ENCODE peak calls at places on chromosomes 16 and 17, in ten cellular contexts. G is psoas muscle, S is body of pancreas, Z is right atrium auricular region, T is colonic mucosa, H is uterus, C is hepatocyte, X is HL-60, B is ascending aorta, W is heart right ventricle. F is an unnamed sample.

GRCh38 chr16:88507231-88507743 is 54.2 kb downstream of the ZFPM1 start:
- DNase-seq in G (no peak), S (no peak), Z (no peak), T (no peak), H (no peak), C (no peak), X (no peak), B (no peak), W (no peak), F (no peak)

GRCh38 chr16:74372953-74373846 is 2.9 kb upstream of the NPIPB15 start:
- DNase-seq in G (no peak), S (no peak), Z (no peak), T (no peak), H (no peak), C (no peak), X (no peak), B (no peak), W (no peak), F (no peak)

GRCh38 chr17:81277421-81277820 is 17.7 kb downstream of the SLC38A10 start:
- DNase-seq in G (peak), S (no peak), Z (no peak), T (peak), H (peak), C (peak), X (no peak), B (no peak), W (peak), F (peak)

GRCh38 chr17:57948555-57949420 is 6.4 kb downstream of the CUEDC1 start:
- DNase-seq in G (peak), S (no peak), Z (no peak), T (no peak), H (no peak), C (peak), X (peak), B (no peak), W (peak), F (peak)

GRCh38 chr17:81246679-81247338 is 7.7 kb downstream of the NDUFAF8 start:
- DNase-seq in G (peak), S (no peak), Z (no peak), T (no peak), H (no peak), C (no peak), X (no peak), B (no peak), W (peak), F (no peak)

GRCh38 chr17:34584805-34585416 is 5.5 kb downstream of the TMEM132E start:
- DNase-seq in G (no peak), S (no peak), Z (no peak), T (no peak), H (no peak), C (peak), X (no peak), B (no peak), W (no peak), F (no peak)

GRCh38 chr16:84667600-84668309 is 19.4 kb downstream of the KLHL36 start:
- DNase-seq in G (no peak), S (no peak), Z (no peak), T (no peak), H (no peak), C (no peak), X (no peak), B (no peak), W (no peak), F (no peak)

GRCh38 chr17:72121164-72122001 is 563 bp downstream of the SOX9 start:
- DNase-seq in G (peak), S (peak), Z (peak), T (peak), H (no peak), C (peak), X (no peak), B (no peak), W (peak), F (no peak)

GRCh38 chr17:42679001-42679491 is 2.3 kb upstream of the PLEKHH3 start:
- DNase-seq in G (no peak), S (peak), Z (peak), T (peak), H (peak), C (peak), X (peak), B (peak), W (no peak), F (peak)

GRCh38 chr17:78696016-78696992 is 85.8 kb downstream of the CYTH1 start:
- DNase-seq in G (no peak), S (no peak), Z (no peak), T (no peak), H (no peak), C (no peak), X (no peak), B (no peak), W (no peak), F (no peak)

GRCh38 chr17:27469256-27469655 is 13.0 kb downstream of the KSR1 start:
- DNase-seq in G (no peak), S (no peak), Z (no peak), T (no peak), H (no peak), C (no peak), X (no peak), B (no peak), W (no peak), F (no peak)

GRCh38 chr17:51590071-51590470 is 329.7 kb downstream of the UTP18 start:
- DNase-seq in G (no peak), S (no peak), Z (no peak), T (no peak), H (no peak), C (no peak), X (no peak), B (no peak), W (no peak), F (no peak)

GRCh38 chr16:18965555-18965954 is 18.2 kb upstream of the TMC7 start:
- DNase-seq in G (no peak), S (no peak), Z (no peak), T (no peak), H (no peak), C (no peak), X (no peak), B (no peak), W (no peak), F (no peak)

GRCh38 chr17:50132104-50132794 is 2.3 kb upstream of the SAMD14 start:
- DNase-seq in G (no peak), S (no peak), Z (no peak), T (no peak), H (no peak), C (no peak), X (no peak), B (no peak), W (no peak), F (peak)

GRCh38 chr16:10708969-10709368 is 14.2 kb upstream of the TEKT5 start:
- DNase-seq in G (no peak), S (no peak), Z (no peak), T (no peak), H (no peak), C (no peak), X (no peak), B (no peak), W (no peak), F (no peak)

GRCh38 chr17:73521376-73521775 is 122.9 kb downstream of the SDK2 start:
- DNase-seq in G (no peak), S (no peak), Z (no peak), T (no peak), H (no peak), C (no peak), X (no peak), B (no peak), W (no peak), F (no peak)

GRCh38 chr17:33562792-33563191 is 269.7 kb upstream of the ASIC2 start:
- DNase-seq in G (no peak), S (no peak), Z (no peak), T (no peak), H (no peak), C (no peak), X (no peak), B (no peak), W (no peak), F (no peak)

GRCh38 chr17:69317625-69318024 is 9.3 kb downstream of the ABCA5 start:
- DNase-seq in G (no peak), S (no peak), Z (no peak), T (no peak), H (no peak), C (no peak), X (no peak), B (no peak), W (no peak), F (no peak)

GRCh38 chr17:82317394-82318168 is at the start of gene CD7:
- DNase-seq in G (no peak), S (no peak), Z (no peak), T (no peak), H (no peak), C (no peak), X (no peak), B (no peak), W (peak), F (no peak)

GRCh38 chr16:78762222-78762621 is 662.8 kb downstream of the WWOX start:
- DNase-seq in G (no peak), S (no peak), Z (no peak), T (no peak), H (no peak), C (no peak), X (no peak), B (no peak), W (no peak), F (no peak)

GRCh38 chr17:45409659-45410076 is 23.0 kb downstream of the ARHGAP27 start:
- DNase-seq in G (no peak), S (no peak), Z (no peak), T (no peak), H (no peak), C (no peak), X (no peak), B (no peak), W (no peak), F (no peak)

GRCh38 chr16:29663020-29663828 is at the start of gene SPN:
- DNase-seq in G (no peak), S (no peak), Z (no peak), T (no peak), H (no peak), C (no peak), X (peak), B (no peak), W (no peak), F (no peak)

GRCh38 chr17:76278268-76278908 is 13.2 kb downstream of the UBALD2 start:
- DNase-seq in G (no peak), S (no peak), Z (no peak), T (no peak), H (no peak), C (no peak), X (no peak), B (no peak), W (no peak), F (no peak)

GRCh38 chr17:80720624-80721577 is 176.3 kb downstream of the RPTOR start:
- DNase-seq in G (no peak), S (peak), Z (no peak), T (no peak), H (no peak), C (no peak), X (no peak), B (no peak), W (no peak), F (no peak)

GRCh38 chr16:84547539-84548058 is 43.1 kb upstream of the MEAK7 start:
- DNase-seq in G (no peak), S (no peak), Z (no peak), T (no peak), H (no peak), C (no peak), X (no peak), B (no peak), W (no peak), F (no peak)

GRCh38 chr17:68847711-68848110 is 107.5 kb downstream of the ABCA8 start:
- DNase-seq in G (no peak), S (no peak), Z (no peak), T (no peak), H (no peak), C (no peak), X (no peak), B (no peak), W (no peak), F (no peak)

GRCh38 chr16:85234310-85235235 is 122.3 kb upstream of the CIBAR2 start:
- DNase-seq in G (peak), S (peak), Z (peak), T (peak), H (peak), C (peak), X (no peak), B (peak), W (peak), F (peak)

GRCh38 chr16:68113059-68113757 is 28.0 kb downstream of the NFATC3 start:
- DNase-seq in G (no peak), S (no peak), Z (no peak), T (no peak), H (no peak), C (no peak), X (peak), B (no peak), W (no peak), F (no peak)

GRCh38 chr16:50369133-50369804 is 481 bp upstream of the BRD7 start:
- DNase-seq in G (no peak), S (no peak), Z (no peak), T (no peak), H (no peak), C (no peak), X (no peak), B (no peak), W (no peak), F (no peak)

GRCh38 chr17:82240506-82241182 is 11.8 kb downstream of the SLC16A3 start:
- DNase-seq in G (peak), S (no peak), Z (no peak), T (no peak), H (no peak), C (no peak), X (peak), B (no peak), W (no peak), F (no peak)

GRCh38 chr16:11507991-11508390 is 78.7 kb downstream of the LITAF start:
- DNase-seq in G (no peak), S (no peak), Z (no peak), T (no peak), H (no peak), C (no peak), X (no peak), B (no peak), W (no peak), F (no peak)

GRCh38 chr17:82590881-82591539 is 57.2 kb downstream of the WDR45B start:
- DNase-seq in G (no peak), S (no peak), Z (no peak), T (no peak), H (no peak), C (no peak), X (no peak), B (no peak), W (no peak), F (no peak)

GRCh38 chr17:30217054-30217453 is 18.4 kb downstream of the SLC6A4 start:
- DNase-seq in G (no peak), S (no peak), Z (no peak), T (no peak), H (no peak), C (no peak), X (no peak), B (no peak), W (no peak), F (no peak)

GRCh38 chr17:43829738-43830137 is 3.2 kb downstream of the MPP3 start:
- DNase-seq in G (no peak), S (no peak), Z (no peak), T (no peak), H (no peak), C (no peak), X (no peak), B (no peak), W (no peak), F (no peak)

GRCh38 chr17:43381204-43381603 is 17.6 kb upstream of the ARL4D start:
- DNase-seq in G (no peak), S (peak), Z (no peak), T (no peak), H (no peak), C (no peak), X (no peak), B (no peak), W (no peak), F (no peak)

GRCh38 chr17:67800495-67800928 is 24.8 kb upstream of the BPTF start:
- DNase-seq in G (peak), S (peak), Z (peak), T (peak), H (peak), C (peak), X (peak), B (peak), W (peak), F (peak)

DNA sequence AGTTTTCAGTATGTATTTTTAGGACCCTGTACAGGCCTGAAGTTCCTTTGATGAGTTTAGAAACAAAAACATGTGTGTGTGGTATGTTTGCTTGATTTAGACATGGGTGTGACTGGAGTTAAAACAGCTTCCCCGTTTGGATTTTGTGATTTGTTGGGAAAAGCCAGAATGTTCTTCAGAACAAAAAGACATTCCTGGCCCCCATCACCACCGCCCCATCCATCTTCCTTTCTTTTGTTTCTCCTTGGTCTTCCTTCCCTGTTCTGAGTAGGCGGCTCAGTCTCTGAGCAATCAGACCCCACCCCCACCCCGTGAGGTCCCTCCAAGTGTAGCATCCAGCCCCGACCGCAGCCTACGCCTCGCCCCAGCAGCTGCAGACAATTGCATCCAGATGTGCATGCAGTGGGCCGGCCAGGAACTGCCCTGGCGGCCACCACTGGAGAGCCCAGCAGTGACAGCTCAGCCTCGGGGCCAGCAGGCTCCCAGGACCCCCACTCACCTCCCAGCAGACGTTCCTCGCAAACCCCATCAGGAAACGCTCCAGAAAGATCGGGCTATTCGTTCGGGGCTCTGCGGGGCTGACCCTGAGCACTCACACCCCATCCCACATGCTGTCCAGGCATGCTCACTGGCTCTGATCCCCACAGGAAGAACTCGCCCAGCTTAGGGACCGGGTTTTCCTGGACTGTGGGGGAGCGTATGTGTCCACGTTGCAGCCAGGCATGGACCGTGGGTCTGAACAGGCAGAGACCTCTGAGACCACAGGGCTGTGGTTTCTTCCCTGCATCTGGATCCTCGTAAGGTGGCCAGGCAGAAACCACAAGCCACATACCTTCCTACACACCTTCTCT is 99.8 kb upstream of the CDH5 start:
- DNase-seq in G (peak), S (peak), Z (peak), T (no peak), H (peak), C (peak), X (no peak), B (no peak), W (peak), F (no peak)
- H3K27ac ChIP-seq in G (peak), S (no peak), Z (peak), T (peak), H (peak), C (peak), X (no peak), B (peak), W (peak), F (no peak)

GRCh38 chr17:19383681-19384470 is 3.1 kb downstream of the MFAP4 start:
- DNase-seq in G (no peak), S (no peak), Z (no peak), T (no peak), H (peak), C (no peak), X (no peak), B (no peak), W (peak), F (no peak)
- H3K4me3 ChIP-seq in G (no peak), S (no peak), Z (no peak), T (no peak), H (no peak), C (no peak), X (no peak), B (peak), W (no peak), F (no peak)

GRCh38 chr16:9297437-9298113 is 206.1 kb downstream of the HAPSTR1 start:
- DNase-seq in G (peak), S (peak), Z (no peak), T (no peak), H (peak), C (peak), X (no peak), B (no peak), W (peak), F (peak)
- TF ChIP-seq CTCF in G (peak), S (peak), Z (peak), T (peak), H (peak), C (peak), X (peak), B (peak), W (peak), F (peak)

GRCh38 chr16:3857189-3858013 is 23.1 kb downstream of the CREBBP start:
- DNase-seq in G (peak), S (no peak), Z (peak), T (no peak), H (peak), C (peak), X (peak), B (peak), W (no peak), F (peak)
- H3K27ac ChIP-seq in G (peak), S (peak), Z (no peak), T (peak), H (peak), C (peak), X (peak), B (peak), W (peak), F (peak)

DNA sequence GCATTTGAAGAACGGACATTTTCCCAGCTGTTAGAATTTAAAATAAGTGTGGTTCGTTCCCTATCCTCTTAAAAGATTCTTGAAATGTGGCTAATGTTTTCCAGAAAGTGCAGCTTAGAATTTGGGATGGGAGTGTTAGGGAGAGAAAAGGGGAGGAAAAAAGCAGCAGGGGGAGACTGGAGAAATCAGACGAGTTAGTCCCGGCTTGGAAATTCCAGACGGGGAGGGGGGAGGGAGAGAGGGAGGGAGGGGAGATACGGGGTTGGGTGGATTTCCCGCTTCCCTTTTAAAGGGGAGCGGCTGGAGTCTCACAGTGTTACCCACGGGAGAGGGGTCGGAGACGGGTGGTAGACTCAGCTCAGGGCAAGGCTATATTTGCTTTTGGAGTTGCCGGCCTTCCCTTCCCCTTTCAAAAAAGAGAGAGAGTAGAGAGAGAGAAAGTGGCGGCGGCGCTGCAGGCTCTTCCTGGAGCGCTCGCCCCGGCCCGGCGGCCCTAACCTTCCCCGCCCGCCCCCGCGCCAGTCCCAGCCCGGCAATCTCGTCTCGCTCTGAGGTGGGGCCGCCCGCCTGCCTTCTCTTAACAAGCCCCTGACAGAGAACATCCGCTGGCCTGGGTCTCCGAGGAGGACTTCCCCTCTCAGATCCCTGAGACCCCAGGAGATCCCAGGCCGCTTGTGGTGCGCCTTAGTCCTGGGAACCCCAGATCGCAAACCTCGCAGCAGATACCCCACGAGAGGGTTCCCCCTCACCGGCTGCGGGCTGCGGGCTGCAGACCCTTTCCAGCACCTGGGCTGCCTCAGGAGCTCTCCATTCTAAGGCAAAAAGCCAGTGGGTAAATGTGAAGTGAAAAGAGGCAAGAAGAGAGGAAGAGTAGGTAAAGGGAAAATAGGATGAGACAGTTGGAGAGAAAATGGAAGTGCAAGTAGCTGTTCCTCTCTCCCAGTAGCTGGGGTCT is 6.6 kb downstream of the IGF2BP1 start:
- DNase-seq in G (no peak), S (no peak), Z (peak), T (no peak), H (no peak), C (peak), X (peak), B (no peak), W (no peak), F (no peak)
- H3K4me3 ChIP-seq in G (no peak), S (no peak), Z (no peak), T (no peak), H (no peak), C (peak), X (peak), B (no peak), W (no peak), F (no peak)

F was measured in adrenal gland.